ENCODE peak calls at places on chromosomes 1 and 21, in six cellular contexts. One of them, this sample, is unnamed.
A peak's percentile ranks its signal among the peaks of the same experiment; 100 is the strongest.

GRCh38 chr1:17665950-17666720 is 89.0 kb upstream of the ACTL8 start:
- DNase-seq in small intestine: peak; percentile 18
- DNase-seq in choroid plexus epithelial cell: no peak
- DNase-seq in stimulated activated CD4-positive, alpha-beta T cell treated with anti-CD3 and anti-CD28 coated beads, Interleukin-1b, Interleukin-23, amount 100 ng/mL, for 48 hours: no peak
- DNase-seq in H54: no peak
- DNase-seq in stimulated activated CD8-positive, alpha-beta memory T cell treated with anti-CD3 and anti-CD28 coated beads, Interleukin-4, amount 100 ng/mL, for 24 hours: no peak
- DNase-seq in this sample: no peak

GRCh38 chr1:185699874-185700273 is 34.3 kb upstream of the HMCN1 start:
- DNase-seq in small intestine: no peak
- DNase-seq in choroid plexus epithelial cell: no peak
- DNase-seq in stimulated activated CD4-positive, alpha-beta T cell treated with anti-CD3 and anti-CD28 coated beads, Interleukin-1b, Interleukin-23, amount 100 ng/mL, for 48 hours: no peak
- DNase-seq in H54: no peak
- DNase-seq in stimulated activated CD8-positive, alpha-beta memory T cell treated with anti-CD3 and anti-CD28 coated beads, Interleukin-4, amount 100 ng/mL, for 24 hours: no peak
- DNase-seq in this sample: no peak

GRCh38 chr1:54971317-54971791 is 9.1 kb upstream of the TMEM61 start:
- DNase-seq in small intestine: peak; percentile 86
- DNase-seq in choroid plexus epithelial cell: peak; percentile 29
- DNase-seq in stimulated activated CD4-positive, alpha-beta T cell treated with anti-CD3 and anti-CD28 coated beads, Interleukin-1b, Interleukin-23, amount 100 ng/mL, for 48 hours: no peak
- DNase-seq in H54: no peak
- DNase-seq in stimulated activated CD8-positive, alpha-beta memory T cell treated with anti-CD3 and anti-CD28 coated beads, Interleukin-4, amount 100 ng/mL, for 24 hours: no peak
- DNase-seq in this sample: no peak

GRCh38 chr1:69409731-69410456 is 157.8 kb upstream of the LRRC7 start:
- DNase-seq in small intestine: no peak
- DNase-seq in choroid plexus epithelial cell: no peak
- DNase-seq in stimulated activated CD4-positive, alpha-beta T cell treated with anti-CD3 and anti-CD28 coated beads, Interleukin-1b, Interleukin-23, amount 100 ng/mL, for 48 hours: no peak
- DNase-seq in H54: no peak
- DNase-seq in stimulated activated CD8-positive, alpha-beta memory T cell treated with anti-CD3 and anti-CD28 coated beads, Interleukin-4, amount 100 ng/mL, for 24 hours: no peak
- DNase-seq in this sample: no peak

GRCh38 chr1:206477581-206478380 is 7.5 kb downstream of the IKBKE start:
- DNase-seq in small intestine: no peak
- DNase-seq in choroid plexus epithelial cell: no peak
- DNase-seq in stimulated activated CD4-positive, alpha-beta T cell treated with anti-CD3 and anti-CD28 coated beads, Interleukin-1b, Interleukin-23, amount 100 ng/mL, for 48 hours: no peak
- DNase-seq in H54: no peak
- DNase-seq in stimulated activated CD8-positive, alpha-beta memory T cell treated with anti-CD3 and anti-CD28 coated beads, Interleukin-4, amount 100 ng/mL, for 24 hours: no peak
- DNase-seq in this sample: no peak

GRCh38 chr1:181777812-181778211 is 283.7 kb downstream of the ZNF648 start:
- DNase-seq in small intestine: no peak
- DNase-seq in choroid plexus epithelial cell: no peak
- DNase-seq in stimulated activated CD4-positive, alpha-beta T cell treated with anti-CD3 and anti-CD28 coated beads, Interleukin-1b, Interleukin-23, amount 100 ng/mL, for 48 hours: no peak
- DNase-seq in H54: no peak
- DNase-seq in stimulated activated CD8-positive, alpha-beta memory T cell treated with anti-CD3 and anti-CD28 coated beads, Interleukin-4, amount 100 ng/mL, for 24 hours: no peak
- DNase-seq in this sample: no peak

GRCh38 chr1:226738995-226739695 is at the start of gene ITPKB:
- DNase-seq in small intestine: peak; percentile 76
- DNase-seq in choroid plexus epithelial cell: peak; percentile 81
- DNase-seq in stimulated activated CD4-positive, alpha-beta T cell treated with anti-CD3 and anti-CD28 coated beads, Interleukin-1b, Interleukin-23, amount 100 ng/mL, for 48 hours: peak; percentile 52
- DNase-seq in H54: peak; percentile 40
- DNase-seq in stimulated activated CD8-positive, alpha-beta memory T cell treated with anti-CD3 and anti-CD28 coated beads, Interleukin-4, amount 100 ng/mL, for 24 hours: no peak
- DNase-seq in this sample: peak; percentile 63

GRCh38 chr1:98732985-98733781 is 71.7 kb downstream of the SNX7 start:
- DNase-seq in small intestine: peak; percentile 77
- DNase-seq in choroid plexus epithelial cell: peak; percentile 4
- DNase-seq in stimulated activated CD4-positive, alpha-beta T cell treated with anti-CD3 and anti-CD28 coated beads, Interleukin-1b, Interleukin-23, amount 100 ng/mL, for 48 hours: no peak
- DNase-seq in H54: no peak
- DNase-seq in stimulated activated CD8-positive, alpha-beta memory T cell treated with anti-CD3 and anti-CD28 coated beads, Interleukin-4, amount 100 ng/mL, for 24 hours: no peak
- DNase-seq in this sample: no peak

GRCh38 chr1:223756002-223756775 is 43.9 kb downstream of the CAPN2 start:
- DNase-seq in small intestine: no peak
- DNase-seq in choroid plexus epithelial cell: no peak
- DNase-seq in stimulated activated CD4-positive, alpha-beta T cell treated with anti-CD3 and anti-CD28 coated beads, Interleukin-1b, Interleukin-23, amount 100 ng/mL, for 48 hours: no peak
- DNase-seq in H54: no peak
- DNase-seq in stimulated activated CD8-positive, alpha-beta memory T cell treated with anti-CD3 and anti-CD28 coated beads, Interleukin-4, amount 100 ng/mL, for 24 hours: no peak
- DNase-seq in this sample: no peak

GRCh38 chr21:41630249-41630648 is 122.3 kb upstream of the TMPRSS2 start:
- DNase-seq in small intestine: peak; percentile 50
- DNase-seq in choroid plexus epithelial cell: peak; percentile 94
- DNase-seq in stimulated activated CD4-positive, alpha-beta T cell treated with anti-CD3 and anti-CD28 coated beads, Interleukin-1b, Interleukin-23, amount 100 ng/mL, for 48 hours: no peak
- DNase-seq in H54: peak; percentile 93
- DNase-seq in stimulated activated CD8-positive, alpha-beta memory T cell treated with anti-CD3 and anti-CD28 coated beads, Interleukin-4, amount 100 ng/mL, for 24 hours: no peak
- DNase-seq in this sample: no peak